ENCODE peak calls at places on chromosomes 3 and 15, in five cellular contexts. U is H1, D is esophagus muscularis mucosa, V is HepG2, A is stomach. N is an unnamed sample.
A peak's percentile ranks its signal among the peaks of the same experiment; 100 is the strongest.

GRCh38 chr15:65910341-65910740 is 41.0 kb downstream of the RAB11A start:
- DNase-seq in U (no peak), D (no peak), V (no peak), A (no peak), N (no peak)

GRCh38 chr3:142622447-142622846 is 26.3 kb downstream of the PLS1 start:
- DNase-seq in U (no peak), A (no peak), V (no peak), D (no peak), N (no peak)

GRCh38 chr15:61046291-61046690 is 182.8 kb downstream of the RORA start:
- DNase-seq in D (no peak), A (no peak), U (no peak), V (no peak), N (no peak)

GRCh38 chr3:185813205-185813604 is 11.6 kb downstream of the IGF2BP2 start:
- DNase-seq in V (no peak), A (no peak), U (no peak), D (no peak), N (no peak)

GRCh38 chr3:59818033-59818936 is 768.5 kb upstream of the CFAP20DC start:
- DNase-seq in U (no peak), D (peak; percentile 94), V (no peak), A (peak; percentile 76), N (peak; percentile 91)

GRCh38 chr15:101328001-101328400 is 33.0 kb upstream of the SNRPA1 start:
- DNase-seq in A (no peak), V (no peak), D (no peak), U (no peak), N (no peak)

GRCh38 chr3:112894258-112894657 is 47.6 kb upstream of the CD200R1L start:
- DNase-seq in U (peak; percentile 36), A (no peak), V (no peak), D (no peak), N (no peak)

GRCh38 chr3:187742351-187743171 is 2.7 kb downstream of the BCL6 start:
- DNase-seq in V (no peak), U (no peak), D (no peak), A (peak; percentile 55), N (no peak)

GRCh38 chr3:101484805-101485620 is 28.0 kb downstream of the SENP7 start:
- DNase-seq in A (no peak), D (no peak), U (no peak), V (no peak), N (no peak)

GRCh38 chr15:41945221-41945620 is 27.1 kb downstream of the EHD4 start:
- DNase-seq in D (no peak), A (no peak), U (no peak), V (no peak), N (no peak)

GRCh38 chr3:5585085-5585484 is 397.6 kb downstream of the EDEM1 start:
- DNase-seq in V (no peak), D (no peak), U (no peak), A (no peak), N (no peak)

GRCh38 chr3:63135362-63135761 is 142.7 kb upstream of the SYNPR start:
- DNase-seq in A (no peak), U (no peak), V (no peak), D (no peak), N (no peak)

GRCh38 chr15:90592144-90592887 is 62.6 kb downstream of the CRTC3 start:
- DNase-seq in U (no peak), V (peak; percentile 7), A (no peak), D (no peak), N (no peak)

GRCh38 chr3:129461461-129462146 is 21.6 kb downstream of the IFT122 start:
- DNase-seq in D (no peak), U (no peak), A (no peak), V (no peak), N (no peak)

GRCh38 chr3:173938159-173938558 is 540.6 kb downstream of the NLGN1 start:
- DNase-seq in D (no peak), A (no peak), V (peak; percentile 3), U (no peak), N (no peak)

GRCh38 chr15:41104234-41104633 is 11.8 kb downstream of the INO80 start:
- DNase-seq in D (no peak), U (no peak), A (no peak), V (no peak), N (no peak)

GRCh38 chr15:34297059-34297458 is 40.5 kb downstream of the SLC12A6 start:
- DNase-seq in D (no peak), V (no peak), A (no peak), U (no peak), N (no peak)

GRCh38 chr3:10555263-10555662 is 49.9 kb upstream of the ATP2B2 start:
- DNase-seq in A (no peak), V (no peak), D (peak; percentile 70), U (no peak), N (no peak)

GRCh38 chr3:32442766-32443165 is 51.1 kb downstream of the CMTM7 start:
- DNase-seq in U (no peak), A (no peak), V (no peak), D (peak; percentile 8), N (no peak)

GRCh38 chr3:55476515-55476914 is 10.6 kb downstream of the WNT5A start:
- DNase-seq in A (no peak), D (no peak), V (no peak), U (no peak), N (no peak)

GRCh38 chr3:55474213-55474632 is 12.9 kb downstream of the WNT5A start:
- DNase-seq in U (no peak), V (no peak), D (no peak), A (no peak), N (no peak)

GRCh38 chr3:55471084-55471483 is 16.0 kb downstream of the WNT5A start:
- DNase-seq in A (no peak), D (no peak), U (no peak), V (no peak), N (no peak)

GRCh38 chr3:55471522-55472280 is 15.4 kb downstream of the WNT5A start:
- DNase-seq in U (no peak), A (no peak), D (no peak), V (no peak), N (no peak)

DNA sequence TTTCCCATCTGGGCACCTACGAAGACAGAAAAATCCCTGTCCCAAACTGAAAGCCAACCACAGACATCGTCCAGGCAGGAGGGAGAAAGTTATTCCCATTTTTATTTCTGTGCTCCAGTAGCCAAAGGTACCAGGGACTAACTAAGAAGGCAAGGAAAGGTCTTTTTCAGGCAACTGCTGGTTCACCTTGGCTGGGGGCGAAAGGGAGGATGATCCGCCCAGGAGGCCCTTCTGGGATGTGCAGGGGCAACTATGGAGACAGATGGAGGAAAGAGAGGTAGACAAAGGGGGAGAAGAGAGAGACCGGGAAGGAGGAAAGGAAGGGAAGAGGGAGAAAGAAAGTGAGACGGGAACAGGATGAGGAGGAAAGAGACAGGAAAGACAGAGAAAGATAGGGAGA is 13.3 kb downstream of the WNT5A start:
- DNase-seq in A (no peak), D (no peak), V (no peak), U (no peak), N (no peak)
- H3K36me3 ChIP-seq in A (peaks cover 6% of the 10 kb centered on the region), D (peaks cover 15% of the 10 kb centered on the region), V (no peaks in the 10 kb centered on the region), U (no peaks in the 10 kb centered on the region), N (no peaks in the 10 kb centered on the region)

DNA sequence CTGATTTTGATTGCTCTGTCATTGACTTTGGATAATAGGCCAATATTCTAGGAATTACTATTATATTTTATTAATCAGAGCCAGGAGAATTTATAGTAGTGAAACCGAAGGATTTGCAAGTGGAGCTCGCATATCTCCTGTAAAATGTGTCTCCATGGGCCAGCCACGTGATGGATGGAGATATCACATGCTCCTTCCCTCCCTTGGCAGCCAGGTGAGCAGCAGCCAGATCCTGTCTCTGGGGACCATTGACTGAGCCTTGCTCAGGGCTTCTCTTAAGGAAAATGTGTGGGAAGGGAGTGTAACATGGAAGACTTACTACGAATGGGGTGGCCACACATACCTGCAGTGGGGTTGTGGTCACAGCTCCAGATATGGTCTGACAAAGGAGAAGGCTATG is 144.7 kb upstream of the RGMA start:
- DNase-seq in U (no peak), A (no peak), V (no peak), D (peak; percentile 42), N (no peak)
- H3K4me3 ChIP-seq in U (no peak overlapping the region), A (no peak overlapping the region), V (no peak overlapping the region), D (no peak overlapping the region), N (no peak overlapping the region)

GRCh38 chr3:146308682-146309081 is 57.8 kb upstream of the PLSCR4 start:
- DNase-seq in A (no peak), V (no peak), D (no peak), U (no peak), N (no peak)
- TF ChIP-seq EP300 in A (no peak), V (no peak), D (no peak), U (no peak), N (no peak)

DNA sequence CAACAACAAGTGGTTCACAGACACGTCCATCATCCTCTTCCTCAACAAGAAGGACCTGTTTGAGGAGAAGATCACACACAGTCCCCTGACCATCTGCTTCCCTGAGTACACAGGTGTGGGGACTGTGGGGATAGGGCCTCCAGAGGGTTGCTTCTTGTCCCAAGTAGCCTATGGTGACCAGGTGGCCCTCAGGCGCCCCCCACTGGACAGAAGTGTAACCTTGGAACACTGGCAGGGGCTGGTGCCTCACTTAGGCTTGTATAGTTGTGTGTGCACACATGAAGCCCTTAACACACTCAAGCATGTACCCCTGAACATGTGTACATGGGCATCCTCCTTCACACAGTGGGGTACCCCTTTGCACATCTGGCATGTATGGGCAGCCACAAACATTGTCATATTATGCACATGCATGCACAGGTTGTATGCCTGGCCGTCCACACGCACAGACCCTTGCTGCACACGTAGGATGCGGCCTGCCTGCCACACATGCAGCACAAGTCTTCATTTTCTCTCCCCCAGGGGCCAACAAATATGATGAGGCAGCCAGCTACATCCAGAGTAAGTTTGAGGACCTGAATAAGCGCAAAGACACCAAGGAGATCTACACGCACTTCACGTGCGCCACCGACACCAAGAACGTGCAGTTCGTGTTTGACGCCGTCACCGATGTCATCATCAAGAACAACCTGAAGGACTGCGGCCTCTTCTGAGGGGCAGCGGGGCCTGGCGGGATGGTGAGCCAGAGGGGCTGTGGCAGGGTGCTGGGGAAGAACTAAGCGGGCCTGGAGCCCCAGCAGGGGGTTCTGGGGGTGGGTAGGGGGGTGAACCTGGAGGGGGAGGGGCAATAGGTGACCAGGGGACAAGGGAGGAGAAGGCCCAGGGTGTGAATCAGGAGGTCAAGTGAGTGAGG is 11.7 kb upstream of the SEMA3B start:
- DNase-seq in D (no peak), V (no peak), U (no peak), A (peak; percentile 66), N (no peak)
- H3K36me3 ChIP-seq in D (peaks cover 66% of the 10 kb centered on the region), V (peaks cover 30% of the 10 kb centered on the region), U (peaks cover 17% of the 10 kb centered on the region), A (peaks cover 64% of the 10 kb centered on the region), N (peaks cover 30% of the 10 kb centered on the region)

DNA sequence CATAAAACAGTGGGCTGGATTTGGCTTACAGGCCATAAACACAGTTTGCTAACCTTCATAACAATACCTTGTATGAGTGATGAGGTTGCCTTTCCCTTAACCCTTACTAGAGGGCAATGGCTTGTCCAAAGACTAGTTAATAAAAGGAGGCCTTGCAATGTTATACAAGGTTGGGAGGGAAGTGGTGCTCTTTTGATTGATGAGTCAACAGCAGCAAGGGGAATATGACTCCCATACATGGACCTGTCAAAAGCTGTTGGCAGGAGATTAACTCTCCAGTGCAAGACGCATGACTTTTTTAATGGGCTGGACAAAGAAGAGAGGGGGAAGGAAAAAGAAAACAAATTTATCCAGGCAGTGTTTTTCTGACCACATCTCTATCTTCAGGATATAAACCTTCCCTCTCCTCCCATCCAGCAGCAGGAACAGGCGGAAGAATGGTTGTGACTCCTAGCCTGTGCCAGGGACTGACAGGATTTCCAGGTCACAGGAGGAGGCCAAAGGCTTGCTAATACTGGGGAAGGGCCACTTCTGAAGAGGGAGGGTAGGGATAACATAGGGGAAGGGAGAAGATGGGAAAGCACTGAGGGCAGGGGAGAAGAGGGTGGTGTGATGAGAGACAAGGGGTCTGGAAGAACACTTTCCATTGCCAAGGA is 35.2 kb upstream of the ARL14 start:
- DNase-seq in A (no peak), D (no peak), V (no peak), U (no peak), N (no peak)
- H3K4me3 ChIP-seq in A (no peak overlapping the region), D (no peak overlapping the region), V (no peak overlapping the region), U (no peak overlapping the region), N (no peak overlapping the region)

GRCh38 chr3:48417529-48418108 is 12.3 kb downstream of the PLXNB1 start:
- DNase-seq in U (no peak), D (no peak), V (no peak), A (no peak), N (no peak)
- TF ChIP-seq EP300 in U (no peak), D (no peak), V (no peak), A (no peak), N (no peak)

N was measured in sigmoid colon.